ENCODE peak calls at places on chromosomes 4 and X, in six cellular contexts. S is tibial artery, B is heart left ventricle, A is endothelial cell of umbilical vein, F is AG04450, Z is mesendoderm. H is an unnamed sample.

GRCh38 chrX:134544614-134545255 is 84.8 kb downstream of the HPRT1 start:
- DNase-seq in A (no peak), F (no peak), S (no peak), Z (peak; percentile 39), B (no peak), H (no peak)

GRCh38 chr4:13160906-13161305 is 323.2 kb downstream of the RAB28 start:
- DNase-seq in S (no peak), F (no peak), Z (no peak), A (no peak), B (no peak), H (no peak)

GRCh38 chrX:22164770-22165388 is 107.8 kb upstream of the CBLL2 start:
- DNase-seq in Z (no peak), A (no peak), S (no peak), F (no peak), B (no peak), H (no peak)

GRCh38 chr4:62135565-62136156 is 935.5 kb downstream of the ADGRL3 start:
- DNase-seq in B (no peak), F (no peak), A (no peak), Z (no peak), S (no peak), H (no peak)

GRCh38 chr4:159174645-159175147 is 71.8 kb downstream of the RAPGEF2 start:
- DNase-seq in S (no peak), B (no peak), A (no peak), F (no peak), Z (no peak), H (no peak)

GRCh38 chr4:86960557-86960959 is 25.7 kb downstream of the AFF1 start:
- DNase-seq in Z (peak; percentile 63), B (no peak), A (no peak), S (no peak), F (no peak), H (no peak)

GRCh38 chrX:122835886-122836285 is 348.2 kb upstream of the GRIA3 start:
- DNase-seq in S (no peak), A (no peak), F (no peak), B (no peak), Z (no peak), H (no peak)

GRCh38 chr4:53804719-53805118 is 213.4 kb upstream of the LNX1 start:
- DNase-seq in Z (peak; percentile 53), F (no peak), A (peak; percentile 11), S (no peak), B (no peak), H (no peak)

GRCh38 chrX:110614596-110614995 is 181.0 kb downstream of the CHRDL1 start:
- DNase-seq in Z (no peak), F (no peak), S (no peak), B (no peak), A (no peak), H (no peak)

GRCh38 chrX:135435139-135435922 is 13.6 kb downstream of the SMIM10L2A start:
- DNase-seq in Z (no peak), A (no peak), S (no peak), F (no peak), B (no peak), H (no peak)

GRCh38 chr4:75698162-75698962 is 25.2 kb upstream of the G3BP2 start:
- DNase-seq in A (no peak), B (no peak), S (no peak), Z (peak; percentile 47), F (no peak), H (no peak)

GRCh38 chr4:124932447-124932846 is 219.9 kb upstream of the ANKRD50 start:
- DNase-seq in A (no peak), F (no peak), Z (no peak), B (no peak), S (no peak), H (no peak)

GRCh38 chr4:48862038-48862437 is 31.1 kb downstream of the OCIAD1 start:
- DNase-seq in B (no peak), A (no peak), F (no peak), S (no peak), Z (no peak), H (no peak)

GRCh38 chr4:32172761-32173160 is 1452.6 kb downstream of the PCDH7 start:
- DNase-seq in B (no peak), Z (no peak), F (no peak), A (peak; percentile 41), S (no peak), H (peak; percentile 76)

DNA sequence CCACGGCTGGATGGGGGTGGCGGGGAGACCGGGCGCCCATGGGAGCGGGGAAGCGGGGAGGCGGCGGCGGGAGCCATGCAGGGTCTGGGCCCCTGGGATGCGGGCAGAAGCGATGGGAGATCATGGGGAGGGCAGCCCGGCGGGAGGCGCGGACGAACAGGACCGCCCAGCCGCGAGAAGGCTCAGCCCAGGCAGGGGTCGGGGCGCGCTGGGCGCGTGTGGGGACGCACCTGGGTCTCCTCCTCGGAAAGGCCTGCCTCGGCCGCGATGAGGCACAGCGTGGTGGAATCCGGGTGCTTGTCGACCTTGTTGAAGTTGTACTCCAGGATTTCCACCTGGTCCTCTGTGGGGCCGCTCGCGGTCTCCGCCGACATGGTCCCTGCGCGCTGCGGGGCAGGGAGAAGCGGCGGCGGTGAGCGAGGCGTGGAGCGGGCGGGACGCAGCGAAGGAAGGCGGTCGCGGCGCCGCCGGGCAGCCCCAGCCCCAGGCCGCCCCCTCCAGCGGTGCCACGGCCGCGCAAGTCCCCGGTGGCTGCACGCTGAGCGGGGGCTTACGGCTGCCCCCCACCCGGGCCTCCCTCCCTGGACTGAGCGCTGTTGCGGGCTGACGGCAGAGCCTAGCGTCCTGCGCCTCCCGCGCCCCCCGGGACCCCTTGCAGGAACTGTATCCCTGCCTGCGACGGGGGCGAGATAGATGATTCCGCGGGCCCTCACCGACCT is 25.3 kb downstream of the HOPX start:
- DNase-seq in F (no peak), A (peak; percentile 46), B (no peak), Z (no peak), S (no peak), H (no peak)
- H3K27ac ChIP-seq in F (no peak overlapping the region), A (no peak overlapping the region), B (no peak overlapping the region), Z (no peak overlapping the region), S (peak overlapping the region; percentile 25), H (no peak overlapping the region)

GRCh38 chr4:89839558-89839957 is 2.6 kb upstream of the SNCA start:
- DNase-seq in F (no peak), Z (no peak), S (no peak), A (no peak), B (no peak), H (no peak)
- H3K27ac ChIP-seq in F (no peak overlapping the region), Z (no peak overlapping the region), S (no peak overlapping the region), A (no peak overlapping the region), B (no peak overlapping the region), H (no peak overlapping the region)

GRCh38 chrX:71217298-71217697 is 5.7 kb upstream of the GJB1 start:
- DNase-seq in B (no peak), F (no peak), Z (no peak), S (no peak), A (no peak), H (no peak)

GRCh38 chrX:71214152-71214551 is 8.9 kb upstream of the GJB1 start:
- DNase-seq in Z (no peak), S (no peak), F (no peak), B (no peak), A (no peak), H (no peak)

GRCh38 chrX:71214604-71215334 is 8.3 kb upstream of the GJB1 start:
- DNase-seq in Z (no peak), F (no peak), B (no peak), A (no peak), S (no peak), H (no peak)

GRCh38 chrX:71215335-71215912 is 7.6 kb upstream of the GJB1 start:
- DNase-seq in S (no peak), B (no peak), F (no peak), Z (no peak), A (no peak), H (no peak)

DNA sequence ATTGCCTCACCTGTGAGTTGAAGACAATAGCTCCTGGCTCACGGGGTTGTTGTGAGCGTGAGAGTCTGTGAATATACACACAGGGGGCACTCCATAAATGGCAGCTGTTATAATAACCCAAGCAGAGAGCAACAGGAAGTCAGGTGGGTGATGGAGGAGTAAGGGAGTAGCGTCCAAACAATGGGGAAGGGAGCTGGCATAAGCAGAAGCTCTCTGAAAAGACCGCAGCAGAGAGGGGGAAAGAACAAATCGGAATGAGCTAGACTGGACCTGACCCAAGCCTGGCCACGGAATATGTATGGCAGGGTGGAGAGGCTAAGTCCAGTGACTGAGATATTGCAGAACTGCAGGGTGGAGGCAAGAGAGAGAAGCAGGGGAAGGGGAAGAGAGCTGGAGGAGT is 6.6 kb upstream of the GJB1 start:
- DNase-seq in F (no peak), A (no peak), B (no peak), Z (no peak), S (no peak), H (no peak)
- H3K27ac ChIP-seq in F (no peak overlapping the region), A (no peak overlapping the region), B (no peak overlapping the region), Z (no peak overlapping the region), S (no peak overlapping the region), H (no peak overlapping the region)

GRCh38 chr4:89413518-89413917 is 105.9 kb upstream of the GPRIN3 start:
- DNase-seq in B (no peak), Z (no peak), A (no peak), F (no peak), S (no peak), H (no peak)
- H3K27ac ChIP-seq in B (no peak overlapping the region), Z (no peak overlapping the region), A (no peak overlapping the region), F (no peak overlapping the region), S (no peak overlapping the region), H (no peak overlapping the region)